ENCODE peak calls at places on chromosomes 2 and 18, in nine cellular contexts. U, H, Y, P, L, N, Q, S and I are unnamed samples. For H3K4me1, the result is how much of the 10 kb centered on the place peaks cover.

GRCh38 chr2:100278986-100279385 is 43.3 kb downstream of the LONRF2 start:
- DNase-seq in P (no peak), L (no peak), S (no peak), Y (no peak), H (no peak), U (no peak), N (no peak), Q (no peak), I (no peak)

GRCh38 chr2:42547014-42547413 is 21.4 kb upstream of the MTA3 start:
- DNase-seq in Y (no peak), S (no peak), P (no peak), Q (peak), H (no peak), L (no peak), U (no peak), N (no peak), I (no peak)

GRCh38 chr2:66547113-66547512 is 112.2 kb downstream of the MEIS1 start:
- DNase-seq in S (no peak), L (no peak), H (no peak), Q (no peak), Y (no peak), P (no peak), U (no peak), N (no peak), I (no peak)

GRCh38 chr2:10661846-10662245 is 27.9 kb downstream of the NOL10 start:
- DNase-seq in U (no peak), Q (no peak), L (no peak), Y (no peak), N (no peak), S (no peak), H (no peak), P (no peak), I (no peak)

GRCh38 chr2:147364597-147364996 is 480.2 kb upstream of the ACVR2A start:
- DNase-seq in N (no peak), P (no peak), S (no peak), Q (no peak), L (no peak), H (no peak), U (no peak), Y (no peak), I (no peak)

GRCh38 chr2:182980115-182980514 is 58.1 kb downstream of the NCKAP1 start:
- DNase-seq in S (no peak), Q (peak), Y (no peak), N (no peak), U (no peak), L (no peak), H (no peak), P (no peak), I (no peak)

GRCh38 chr18:48983793-48984437 is 33.1 kb upstream of the SMAD7 start:
- DNase-seq in L (peak), H (no peak), Y (no peak), U (no peak), Q (peak), N (no peak), S (no peak), P (no peak), I (peak)

GRCh38 chr18:5894613-5895299 is 566 bp downstream of the TMEM200C start:
- DNase-seq in Y (peak), P (no peak), L (peak), S (no peak), H (no peak), Q (no peak), N (peak), U (no peak), I (peak)

GRCh38 chr2:38192976-38193375 is 117.0 kb upstream of the CYP1B1 start:
- DNase-seq in L (no peak), U (no peak), Q (no peak), P (no peak), Y (no peak), S (no peak), N (no peak), H (no peak), I (no peak)

GRCh38 chr2:199704358-199705238 is 146.4 kb downstream of the FTCDNL1 start:
- DNase-seq in P (no peak), S (no peak), L (no peak), Y (no peak), U (no peak), Q (peak), N (peak), H (no peak), I (peak)

GRCh38 chr2:67135201-67135600 is 261.9 kb upstream of the ETAA1 start:
- DNase-seq in L (no peak), P (no peak), Y (no peak), Q (peak), S (no peak), N (no peak), H (no peak), U (no peak), I (no peak)

GRCh38 chr2:953975-954686 is 3.5 kb downstream of the SNTG2 start:
- DNase-seq in N (no peak), P (no peak), U (no peak), L (no peak), Q (peak), S (no peak), H (no peak), Y (peak), I (no peak)

GRCh38 chr2:141392517-141393213 is 738.2 kb downstream of the LRP1B start:
- DNase-seq in Y (no peak), H (no peak), Q (peak), S (no peak), L (no peak), U (no peak), N (no peak), P (no peak), I (no peak)

GRCh38 chr18:6015364-6015763 is 120.0 kb upstream of the TMEM200C start:
- DNase-seq in Y (no peak), S (no peak), H (no peak), Q (no peak), P (no peak), U (no peak), N (no peak), L (no peak), I (no peak)

GRCh38 chr2:35035883-35036282 is 1319.7 kb upstream of the CRIM1 start:
- DNase-seq in Q (no peak), P (no peak), Y (no peak), S (no peak), L (no peak), U (no peak), N (no peak), H (no peak), I (no peak)

DNA sequence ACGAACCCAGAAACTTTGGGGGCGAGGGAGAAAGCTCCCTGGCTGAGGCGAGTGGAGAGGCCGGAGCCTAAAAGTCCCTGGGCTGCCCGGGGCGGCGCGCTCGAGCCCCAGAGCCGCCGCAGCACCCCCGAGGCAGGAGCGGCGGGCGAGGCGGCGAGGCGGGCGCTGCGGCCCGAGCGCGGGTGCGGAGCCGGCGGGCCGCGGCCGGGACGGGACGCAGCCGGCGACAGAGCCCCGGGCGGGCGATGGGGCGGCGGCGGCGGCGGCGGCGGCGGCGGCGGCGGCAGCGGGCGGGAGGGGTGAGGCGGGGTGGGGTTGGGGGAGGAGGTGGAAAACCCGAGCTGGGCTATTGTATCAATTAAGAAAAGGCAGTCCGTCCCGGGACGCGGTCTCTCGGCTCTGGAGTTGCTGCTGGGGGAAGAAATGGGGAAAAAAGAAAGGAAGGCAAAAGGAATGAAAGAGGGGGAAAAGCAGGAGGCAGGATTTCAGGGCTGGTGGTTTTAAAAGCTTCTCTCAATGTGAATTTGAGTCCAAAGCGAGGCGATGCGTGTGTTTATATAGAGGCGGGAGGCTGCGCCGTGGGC is 821 bp upstream of the CYP26B1 start:
- DNase-seq in P (no peak), Q (peak), S (peak), Y (peak), U (no peak), L (no peak), H (no peak), N (no peak), I (no peak)
- H3K4me3 ChIP-seq in P (no peak), Q (peak), S (peak), Y (peak), U (peak), L (peak), H (peak), N (peak), I (peak)

GRCh38 chr2:37005118-37005868 is 39.0 kb upstream of the STRN start:
- DNase-seq in H (no peak), Q (peak), U (no peak), Y (no peak), S (no peak), N (no peak), L (no peak), P (no peak), I (no peak)
- TF ChIP-seq CTCF in H (peak), Q (peak), U (peak), Y (peak), S (no peak), N (peak), L (peak), P (no peak), I (no peak)

GRCh38 chr2:46705663-46706062 is 209.9 kb downstream of the MCFD2 start:
- DNase-seq in N (no peak), Q (no peak), H (no peak), P (no peak), L (no peak), U (no peak), Y (no peak), S (no peak), I (no peak)

GRCh38 chr2:46711156-46711555 is 204.4 kb downstream of the MCFD2 start:
- DNase-seq in Y (no peak), P (no peak), L (no peak), U (no peak), H (no peak), S (no peak), Q (no peak), N (no peak), I (no peak)

GRCh38 chr2:46706264-46706983 is 209.2 kb downstream of the MCFD2 start:
- DNase-seq in L (no peak), P (no peak), H (no peak), N (no peak), S (no peak), Y (no peak), Q (no peak), U (no peak), I (no peak)

GRCh38 chr2:46707909-46708308 is 207.7 kb downstream of the MCFD2 start:
- DNase-seq in Y (no peak), H (no peak), S (no peak), N (no peak), P (no peak), U (no peak), Q (no peak), L (no peak), I (no peak)

DNA sequence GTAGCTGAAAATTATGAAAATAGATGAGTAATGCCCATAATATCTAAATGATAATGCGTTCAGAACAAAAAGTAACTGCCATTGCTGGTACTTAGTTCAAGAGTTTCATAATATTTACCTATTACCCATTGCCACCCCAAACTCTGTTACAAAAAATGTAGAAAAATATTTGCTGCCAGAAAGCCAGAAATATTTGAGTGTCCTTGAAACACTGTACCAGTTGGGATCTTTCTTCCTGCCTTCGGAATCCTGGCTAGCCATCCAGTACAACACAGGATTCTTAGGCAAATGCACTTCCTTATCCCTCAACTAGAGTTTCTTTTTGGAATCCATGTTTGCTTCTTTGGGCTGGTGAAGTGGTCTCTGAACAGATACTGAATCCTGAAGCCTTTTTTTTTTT is 207.1 kb downstream of the MCFD2 start:
- DNase-seq in U (no peak), Y (no peak), N (no peak), L (no peak), Q (no peak), P (no peak), H (no peak), S (no peak), I (no peak)
- H3K4me1 ChIP-seq in U (half or more), Y (under half), N (under half), L (under half), Q (under half), P (under half), H (under half), S (under half), I (under half)

GRCh38 chr2:96977631-96978195 is 8.7 kb downstream of the FAM178B start:
- DNase-seq in Q (no peak), H (no peak), U (no peak), S (no peak), P (no peak), Y (no peak), L (no peak), N (peak), I (peak)
- H3K4me3 ChIP-seq in Q (no peak), H (no peak), U (no peak), S (no peak), P (no peak), Y (no peak), L (no peak), N (no peak), I (no peak)

GRCh38 chr2:26687785-26688184 is 4.7 kb upstream of the KCNK3 start:
- DNase-seq in Q (no peak), N (no peak), Y (peak), H (no peak), P (no peak), S (no peak), L (no peak), U (no peak), I (no peak)
- TF ChIP-seq CTCF in Q (no peak), N (no peak), Y (no peak), H (no peak), P (no peak), S (no peak), L (no peak), U (no peak), I (no peak)

GRCh38 chr2:128637481-128638155 is 318.9 kb upstream of the HS6ST1 start:
- DNase-seq in L (no peak), U (no peak), P (no peak), Y (peak), N (peak), S (no peak), H (peak), Q (no peak), I (no peak)

GRCh38 chr2:128633501-128633900 is 314.8 kb upstream of the HS6ST1 start:
- DNase-seq in L (no peak), P (no peak), Q (no peak), U (no peak), Y (no peak), N (no peak), S (no peak), H (no peak), I (no peak)

GRCh38 chr2:128636802-128637147 is 318.1 kb upstream of the HS6ST1 start:
- DNase-seq in Q (no peak), S (no peak), Y (peak), L (peak), U (no peak), N (peak), P (no peak), H (peak), I (no peak)

GRCh38 chr2:128638311-128638710 is 319.6 kb upstream of the HS6ST1 start:
- DNase-seq in Y (peak), U (peak), L (peak), Q (no peak), H (peak), N (peak), P (no peak), S (no peak), I (no peak)

DNA sequence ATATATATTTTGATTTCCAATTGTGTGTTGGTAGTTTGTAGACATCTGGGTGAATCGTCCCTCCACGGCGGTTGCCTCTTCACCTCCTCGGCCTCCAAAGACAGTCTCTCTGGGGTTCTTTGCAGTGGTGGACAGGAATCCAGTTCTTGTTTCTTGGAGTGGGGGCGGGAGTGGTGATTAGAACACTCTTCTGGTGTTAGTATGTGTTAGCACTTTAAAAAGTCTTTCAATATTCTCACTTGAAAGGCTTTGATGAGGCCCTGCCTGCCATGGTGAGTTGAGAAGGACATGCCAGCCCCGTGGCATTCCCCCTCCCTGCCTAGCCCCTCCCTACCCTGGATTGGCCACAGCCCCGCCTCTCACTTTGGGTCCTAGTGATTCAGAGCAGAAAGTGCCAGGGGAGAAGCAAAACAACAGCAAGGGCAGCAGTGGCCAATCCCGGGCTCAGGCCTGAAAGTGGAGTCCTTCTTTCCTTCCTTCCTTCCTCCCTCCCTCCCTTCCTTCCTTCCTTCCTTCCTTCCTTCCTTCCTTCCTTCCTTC is 316.8 kb upstream of the HS6ST1 start:
- DNase-seq in S (no peak), H (peak), L (peak), N (peak), Y (peak), Q (peak), U (no peak), P (no peak), I (peak)
- H3K4me1 ChIP-seq in S (under half), H (under half), L (under half), N (under half), Y (under half), Q (under half), U (under half), P (under half), I (under half)

GRCh38 chr2:216765810-216766259 is 70.5 kb upstream of the IGFBP5 start:
- DNase-seq in N (no peak), L (no peak), Q (no peak), S (no peak), Y (peak), P (no peak), H (no peak), U (no peak), I (peak)
- H3K4me3 ChIP-seq in N (no peak), L (no peak), Q (no peak), S (no peak), Y (no peak), P (no peak), H (no peak), U (no peak), I (no peak)

GRCh38 chr18:72541871-72542690 is 2.1 kb downstream of the CBLN2 start:
- DNase-seq in P (no peak), L (no peak), Y (no peak), Q (peak), S (no peak), N (peak), H (no peak), U (no peak), I (no peak)
- TF ChIP-seq CTCF in P (no peak), L (no peak), Y (no peak), Q (peak), S (no peak), N (no peak), H (no peak), U (no peak), I (no peak)